ENCODE peak calls at places on chromosome X, in six cellular contexts. S is GM12878, J is HepG2, Q is SK-N-SH, X is K562, K is H1. C is an unnamed sample.

GRCh38 chrX:37652053-37652452 is 33.5 kb upstream of the XK start:
- DNase-seq in S (no peak), J (no peak), Q (no peak), X (peak; percentile 23), K (no peak), C (no peak)

GRCh38 chrX:40207626-40208025 is 109.9 kb upstream of the BCOR start:
- DNase-seq in S (no peak), J (no peak), Q (no peak), X (peak; percentile 44), K (no peak), C (peak; percentile 46)

GRCh38 chrX:40155617-40156471 is 58.1 kb upstream of the BCOR start:
- DNase-seq in S (no peak), J (no peak), Q (peak; percentile 64), X (peak; percentile 56), K (peak; percentile 48), C (no peak)

GRCh38 chrX:130296743-130297142 is 28.0 kb upstream of the ZNF280C start:
- DNase-seq in S (no peak), J (no peak), Q (no peak), X (no peak), K (no peak), C (no peak)

GRCh38 chrX:53312946-53313745 is 31.8 kb upstream of the IQSEC2 start:
- DNase-seq in S (peak; percentile 17), J (peak; percentile 13), Q (peak; percentile 76), X (peak; percentile 71), K (peak; percentile 77), C (peak; percentile 74)

GRCh38 chrX:71636438-71637252 is 18.3 kb upstream of the CXCR3 start:
- DNase-seq in S (no peak), J (no peak), Q (no peak), X (no peak), K (no peak), C (no peak)

GRCh38 chrX:63350551-63350950 is 581 bp downstream of the SPIN4 start:
- DNase-seq in S (peak; percentile 5), J (peak; percentile 6), Q (peak; percentile 9), X (peak; percentile 44), K (no peak), C (peak; percentile 11)

GRCh38 chrX:39527045-39527444 is 570.7 kb downstream of the BCOR start:
- DNase-seq in S (no peak), J (no peak), Q (no peak), X (peak; percentile 36), K (no peak), C (no peak)

GRCh38 chrX:50103866-50104566 is 96.8 kb downstream of the AKAP4 start:
- DNase-seq in S (no peak), J (no peak), Q (peak; percentile 10), X (peak; percentile 6), K (no peak), C (no peak)

GRCh38 chrX:68699960-68700746 is 52.7 kb downstream of the STARD8 start:
- DNase-seq in S (no peak), J (no peak), Q (no peak), X (peak; percentile 76), K (no peak), C (no peak)

GRCh38 chrX:16828126-16828908 is 41.8 kb downstream of the RBBP7 start:
- DNase-seq in S (no peak), J (no peak), Q (no peak), X (no peak), K (no peak), C (peak; percentile 14)

GRCh38 chrX:23699636-23700194 is 32.4 kb downstream of the PRDX4 start:
- DNase-seq in S (no peak), J (no peak), Q (no peak), X (peak; percentile 74), K (peak; percentile 45), C (peak; percentile 50)

GRCh38 chrX:145673851-145674250 is 143.8 kb upstream of the SLITRK2 start:
- DNase-seq in S (no peak), J (no peak), Q (no peak), X (no peak), K (no peak), C (no peak)

GRCh38 chrX:70171636-70172035 is 5.6 kb upstream of the DGAT2L6 start:
- DNase-seq in S (no peak), J (no peak), Q (no peak), X (no peak), K (no peak), C (no peak)

GRCh38 chrX:29662101-29662500 is 553.3 kb upstream of the MAGEB2 start:
- DNase-seq in S (no peak), J (no peak), Q (no peak), X (no peak), K (no peak), C (peak; percentile 27)

GRCh38 chrX:39653656-39654055 is 444.1 kb downstream of the BCOR start:
- DNase-seq in S (no peak), J (no peak), Q (no peak), X (no peak), K (peak; percentile 45), C (no peak)

GRCh38 chrX:108642273-108642628 is 94.1 kb downstream of the IRS4 start:
- DNase-seq in S (no peak), J (no peak), Q (no peak), X (no peak), K (no peak), C (no peak)

GRCh38 chrX:77446029-77446585 is 1.1 kb upstream of the FGF16 start:
- DNase-seq in S (no peak), J (no peak), Q (no peak), X (no peak), K (peak; percentile 82), C (no peak)
- H3K4me3 ChIP-seq in S (peak overlapping the region; percentile 22), J (peak overlapping the region; percentile 28), Q (no peak overlapping the region), X (no peak overlapping the region), K (peak overlapping the region; percentile 57), C (no peak overlapping the region)

DNA sequence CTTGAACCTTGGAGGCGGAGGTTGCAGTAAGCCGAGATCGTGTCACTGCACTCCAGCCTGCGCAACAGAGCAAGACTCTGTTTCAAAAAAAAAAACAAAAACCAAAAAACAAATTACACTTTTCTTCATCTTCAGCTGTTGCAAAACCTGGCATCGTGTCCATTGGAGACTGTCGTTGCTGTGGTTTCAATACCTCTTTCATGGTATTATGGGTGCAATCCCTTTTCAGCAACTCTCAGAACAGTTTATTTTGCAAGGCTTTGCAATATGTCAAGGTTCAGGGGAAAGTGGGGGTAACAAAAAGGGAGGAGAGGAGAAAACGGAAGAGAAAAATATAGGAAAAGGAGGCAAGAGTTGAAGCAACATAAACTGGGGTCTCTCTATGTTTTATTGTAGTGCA is 40.8 kb downstream of the ARSD start:
- DNase-seq in S (no peak), J (no peak), Q (no peak), X (no peak), K (no peak), C (peak; percentile 57)
- TF ChIP-seq GABPA in S (no peak), J (no peak), Q (no peak), X (no peak), K (no peak), C (no peak)

GRCh38 chrX:109638158-109638557 is 13.2 kb upstream of the KCNE5 start:
- DNase-seq in S (no peak), J (no peak), Q (no peak), X (no peak), K (no peak), C (no peak)

GRCh38 chrX:109643687-109644086 is 18.7 kb upstream of the KCNE5 start:
- DNase-seq in S (no peak), J (no peak), Q (no peak), X (no peak), K (no peak), C (no peak)
- H3K4me3 ChIP-seq in S (no peak overlapping the region), J (no peak overlapping the region), Q (no peak overlapping the region), X (no peak overlapping the region), K (no peak overlapping the region), C (no peak overlapping the region)

GRCh38 chrX:134237363-134237702 is 351 bp downstream of the CCDC160 start:
- DNase-seq in S (no peak), J (no peak), Q (no peak), X (no peak), K (no peak), C (no peak)

GRCh38 chrX:134240209-134240608 is 3.2 kb downstream of the CCDC160 start:
- DNase-seq in S (no peak), J (no peak), Q (no peak), X (no peak), K (no peak), C (no peak)

GRCh38 chrX:134239016-134239415 is 2.0 kb downstream of the CCDC160 start:
- DNase-seq in S (no peak), J (no peak), Q (no peak), X (no peak), K (no peak), C (no peak)

GRCh38 chrX:134235236-134235635 is 1.7 kb upstream of the CCDC160 start:
- DNase-seq in S (no peak), J (no peak), Q (no peak), X (no peak), K (no peak), C (no peak)

GRCh38 chrX:134236690-134237362 is at the start of gene CCDC160:
- DNase-seq in S (no peak), J (peak; percentile 3), Q (peak; percentile 82), X (no peak), K (peak; percentile 83), C (no peak)
- TF ChIP-seq GABPA in S (no peak), J (no peak), Q (no peak), X (no peak), K (no peak), C (no peak)

DNA sequence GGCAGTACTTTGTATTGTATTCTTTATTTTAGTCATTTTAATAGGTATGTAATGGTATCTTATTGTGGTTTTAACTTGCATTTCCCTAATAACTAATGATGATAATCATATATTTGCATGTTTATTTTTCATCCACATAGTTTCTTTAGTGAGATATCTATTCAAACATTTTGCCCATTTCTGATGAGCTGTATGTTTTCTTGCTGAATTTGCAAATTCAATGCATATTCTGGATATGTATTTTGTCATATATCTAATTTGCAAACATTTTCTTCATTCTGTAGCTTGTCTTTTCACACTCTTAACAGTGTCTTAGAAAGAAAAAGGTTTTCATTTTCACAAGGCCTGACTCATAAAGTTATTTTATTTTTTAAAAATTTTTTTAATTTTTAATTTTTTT is 372.1 kb downstream of the ZNF674 start:
- DNase-seq in S (no peak), J (no peak), Q (no peak), X (no peak), K (no peak), C (no peak)
- H3K4me3 ChIP-seq in S (no peak overlapping the region), J (no peak overlapping the region), Q (no peak overlapping the region), X (no peak overlapping the region), K (no peak overlapping the region), C (no peak overlapping the region)

GRCh38 chrX:44061940-44062339 is 88.8 kb upstream of the NDP start:
- DNase-seq in S (no peak), J (no peak), Q (no peak), X (no peak), K (no peak), C (no peak)
- TF ChIP-seq GABPA in S (no peak), J (no peak), Q (no peak), X (no peak), K (no peak), C (no peak)

GRCh38 chrX:47581731-47582647 is at the start of gene TIMP1:
- DNase-seq in S (peak; percentile 45), J (peak; percentile 63), Q (peak; percentile 86), X (peak; percentile 95), K (peak; percentile 70), C (peak; percentile 91)
- H3K4me3 ChIP-seq in S (peak within 1 kb of the TSS; percentile 67), J (peak within 1 kb of the TSS; percentile 54), Q (peak within 1 kb of the TSS; percentile 67), X (peak within 1 kb of the TSS; percentile 75), K (peak within 1 kb of the TSS; percentile 45), C (peak within 1 kb of the TSS; percentile 37)

C was measured in HL-60.